ENCODE peak calls at places on chromosomes 3 and 15, in five cellular contexts. One of them, this sample, is unnamed.

GRCh38 chr3:157999246-157999645 is 107.0 kb downstream of the SHOX2 start:
- DNase-seq in stimulated activated CD4-positive, alpha-beta T cell treated with anti-CD3 and anti-CD28 coated beads, Interleukin-4, amount 100 ng/mL, for 24 hours: no peak
- DNase-seq in AG10803: no peak
- DNase-seq in uterus: no peak
- DNase-seq in astrocyte of the spinal cord: no peak
- DNase-seq in this sample: no peak

GRCh38 chr3:104952587-104952986 is 414.1 kb upstream of the ALCAM start:
- DNase-seq in stimulated activated CD4-positive, alpha-beta T cell treated with anti-CD3 and anti-CD28 coated beads, Interleukin-4, amount 100 ng/mL, for 24 hours: no peak
- DNase-seq in AG10803: peak
- DNase-seq in uterus: no peak
- DNase-seq in astrocyte of the spinal cord: peak
- DNase-seq in this sample: no peak

GRCh38 chr3:114874447-114874846 is 272.6 kb downstream of the ZBTB20 start:
- DNase-seq in stimulated activated CD4-positive, alpha-beta T cell treated with anti-CD3 and anti-CD28 coated beads, Interleukin-4, amount 100 ng/mL, for 24 hours: no peak
- DNase-seq in AG10803: no peak
- DNase-seq in uterus: no peak
- DNase-seq in astrocyte of the spinal cord: no peak
- DNase-seq in this sample: no peak

GRCh38 chr15:62503451-62503850 is 338.4 kb upstream of the C2CD4B start:
- DNase-seq in stimulated activated CD4-positive, alpha-beta T cell treated with anti-CD3 and anti-CD28 coated beads, Interleukin-4, amount 100 ng/mL, for 24 hours: no peak
- DNase-seq in AG10803: peak
- DNase-seq in uterus: no peak
- DNase-seq in astrocyte of the spinal cord: peak
- DNase-seq in this sample: no peak

GRCh38 chr3:154085799-154086198 is 35.4 kb upstream of the ARHGEF26 start:
- DNase-seq in stimulated activated CD4-positive, alpha-beta T cell treated with anti-CD3 and anti-CD28 coated beads, Interleukin-4, amount 100 ng/mL, for 24 hours: no peak
- DNase-seq in AG10803: no peak
- DNase-seq in uterus: no peak
- DNase-seq in astrocyte of the spinal cord: no peak
- DNase-seq in this sample: no peak

GRCh38 chr3:47010050-47010712 is 30.7 kb downstream of the NBEAL2 start:
- DNase-seq in stimulated activated CD4-positive, alpha-beta T cell treated with anti-CD3 and anti-CD28 coated beads, Interleukin-4, amount 100 ng/mL, for 24 hours: no peak
- DNase-seq in AG10803: no peak
- DNase-seq in uterus: peak
- DNase-seq in astrocyte of the spinal cord: no peak
- DNase-seq in this sample: no peak

GRCh38 chr3:143644370-143645089 is 203.7 kb downstream of the SLC9A9 start:
- DNase-seq in stimulated activated CD4-positive, alpha-beta T cell treated with anti-CD3 and anti-CD28 coated beads, Interleukin-4, amount 100 ng/mL, for 24 hours: peak
- DNase-seq in AG10803: peak
- DNase-seq in uterus: no peak
- DNase-seq in astrocyte of the spinal cord: peak
- DNase-seq in this sample: peak

GRCh38 chr15:62658498-62658897 is 384.0 kb upstream of the TPM1 start:
- DNase-seq in stimulated activated CD4-positive, alpha-beta T cell treated with anti-CD3 and anti-CD28 coated beads, Interleukin-4, amount 100 ng/mL, for 24 hours: no peak
- DNase-seq in AG10803: no peak
- DNase-seq in uterus: no peak
- DNase-seq in astrocyte of the spinal cord: no peak
- DNase-seq in this sample: no peak

GRCh38 chr3:122362026-122362425 is 21.0 kb downstream of the MIX23 start:
- DNase-seq in stimulated activated CD4-positive, alpha-beta T cell treated with anti-CD3 and anti-CD28 coated beads, Interleukin-4, amount 100 ng/mL, for 24 hours: no peak
- DNase-seq in AG10803: no peak
- DNase-seq in uterus: no peak
- DNase-seq in astrocyte of the spinal cord: no peak
- DNase-seq in this sample: no peak

GRCh38 chr3:113557374-113557773 is 25.0 kb downstream of the SIDT1 start:
- DNase-seq in stimulated activated CD4-positive, alpha-beta T cell treated with anti-CD3 and anti-CD28 coated beads, Interleukin-4, amount 100 ng/mL, for 24 hours: no peak
- DNase-seq in AG10803: peak
- DNase-seq in uterus: no peak
- DNase-seq in astrocyte of the spinal cord: peak
- DNase-seq in this sample: no peak

GRCh38 chr3:53073553-53074365 is 27.9 kb upstream of the SFMBT1 start:
- DNase-seq in stimulated activated CD4-positive, alpha-beta T cell treated with anti-CD3 and anti-CD28 coated beads, Interleukin-4, amount 100 ng/mL, for 24 hours: no peak
- DNase-seq in AG10803: no peak
- DNase-seq in uterus: no peak
- DNase-seq in astrocyte of the spinal cord: no peak
- DNase-seq in this sample: no peak

GRCh38 chr3:15860014-15860934 is 62.5 kb upstream of the ANKRD28 start:
- DNase-seq in stimulated activated CD4-positive, alpha-beta T cell treated with anti-CD3 and anti-CD28 coated beads, Interleukin-4, amount 100 ng/mL, for 24 hours: peak
- DNase-seq in AG10803: peak
- DNase-seq in uterus: peak
- DNase-seq in astrocyte of the spinal cord: peak
- DNase-seq in this sample: peak

GRCh38 chr3:126907557-126907956 is 75.4 kb upstream of the PLXNA1 start:
- DNase-seq in stimulated activated CD4-positive, alpha-beta T cell treated with anti-CD3 and anti-CD28 coated beads, Interleukin-4, amount 100 ng/mL, for 24 hours: no peak
- DNase-seq in AG10803: peak
- DNase-seq in uterus: no peak
- DNase-seq in astrocyte of the spinal cord: no peak
- DNase-seq in this sample: no peak

GRCh38 chr15:69476704-69477473 is 24.3 kb downstream of the RPLP1 start:
- DNase-seq in stimulated activated CD4-positive, alpha-beta T cell treated with anti-CD3 and anti-CD28 coated beads, Interleukin-4, amount 100 ng/mL, for 24 hours: no peak
- DNase-seq in AG10803: no peak
- DNase-seq in uterus: no peak
- DNase-seq in astrocyte of the spinal cord: no peak
- DNase-seq in this sample: no peak

GRCh38 chr3:152436707-152437615 is 168.2 kb downstream of the MBNL1 start:
- DNase-seq in stimulated activated CD4-positive, alpha-beta T cell treated with anti-CD3 and anti-CD28 coated beads, Interleukin-4, amount 100 ng/mL, for 24 hours: no peak
- DNase-seq in AG10803: peak
- DNase-seq in uterus: no peak
- DNase-seq in astrocyte of the spinal cord: no peak
- DNase-seq in this sample: no peak

GRCh38 chr3:115790759-115791158 is 167.4 kb downstream of the GAP43 start:
- DNase-seq in stimulated activated CD4-positive, alpha-beta T cell treated with anti-CD3 and anti-CD28 coated beads, Interleukin-4, amount 100 ng/mL, for 24 hours: peak
- DNase-seq in AG10803: peak
- DNase-seq in uterus: no peak
- DNase-seq in astrocyte of the spinal cord: peak
- DNase-seq in this sample: peak

GRCh38 chr3:42043116-42043796 is 47.9 kb upstream of the TRAK1 start:
- DNase-seq in stimulated activated CD4-positive, alpha-beta T cell treated with anti-CD3 and anti-CD28 coated beads, Interleukin-4, amount 100 ng/mL, for 24 hours: no peak
- DNase-seq in AG10803: peak
- DNase-seq in uterus: no peak
- DNase-seq in astrocyte of the spinal cord: peak
- DNase-seq in this sample: no peak

GRCh38 chr3:65406470-65406869 is 632.2 kb downstream of the MAGI1 start:
- DNase-seq in stimulated activated CD4-positive, alpha-beta T cell treated with anti-CD3 and anti-CD28 coated beads, Interleukin-4, amount 100 ng/mL, for 24 hours: no peak
- DNase-seq in AG10803: peak
- DNase-seq in uterus: no peak
- DNase-seq in astrocyte of the spinal cord: no peak
- DNase-seq in this sample: no peak

GRCh38 chr3:37853691-37854413 is 7.8 kb upstream of the CTDSPL start:
- DNase-seq in stimulated activated CD4-positive, alpha-beta T cell treated with anti-CD3 and anti-CD28 coated beads, Interleukin-4, amount 100 ng/mL, for 24 hours: no peak
- DNase-seq in AG10803: no peak
- DNase-seq in uterus: no peak
- DNase-seq in astrocyte of the spinal cord: no peak
- DNase-seq in this sample: no peak

GRCh38 chr3:168165390-168166269 is 69.9 kb upstream of the GOLIM4 start:
- DNase-seq in stimulated activated CD4-positive, alpha-beta T cell treated with anti-CD3 and anti-CD28 coated beads, Interleukin-4, amount 100 ng/mL, for 24 hours: peak
- DNase-seq in AG10803: peak
- DNase-seq in uterus: peak
- DNase-seq in astrocyte of the spinal cord: peak
- DNase-seq in this sample: no peak

GRCh38 chr3:194137314-194138097 is 1.6 kb downstream of the HES1 start:
- DNase-seq in stimulated activated CD4-positive, alpha-beta T cell treated with anti-CD3 and anti-CD28 coated beads, Interleukin-4, amount 100 ng/mL, for 24 hours: peak
- DNase-seq in AG10803: peak
- DNase-seq in uterus: peak
- DNase-seq in astrocyte of the spinal cord: peak
- DNase-seq in this sample: peak

GRCh38 chr3:100609963-100610362 is 562 bp downstream of the ADGRG7 start:
- DNase-seq in stimulated activated CD4-positive, alpha-beta T cell treated with anti-CD3 and anti-CD28 coated beads, Interleukin-4, amount 100 ng/mL, for 24 hours: no peak
- DNase-seq in AG10803: no peak
- DNase-seq in uterus: no peak
- DNase-seq in astrocyte of the spinal cord: no peak
- DNase-seq in this sample: no peak

GRCh38 chr3:38574411-38575278 is 74.8 kb downstream of the SCN5A start:
- DNase-seq in stimulated activated CD4-positive, alpha-beta T cell treated with anti-CD3 and anti-CD28 coated beads, Interleukin-4, amount 100 ng/mL, for 24 hours: peak
- DNase-seq in AG10803: no peak
- DNase-seq in uterus: no peak
- DNase-seq in astrocyte of the spinal cord: no peak
- DNase-seq in this sample: no peak

GRCh38 chr15:58463815-58464697 is 32.3 kb downstream of the LIPC start:
- DNase-seq in stimulated activated CD4-positive, alpha-beta T cell treated with anti-CD3 and anti-CD28 coated beads, Interleukin-4, amount 100 ng/mL, for 24 hours: no peak
- DNase-seq in AG10803: no peak
- DNase-seq in uterus: no peak
- DNase-seq in astrocyte of the spinal cord: no peak
- DNase-seq in this sample: no peak

GRCh38 chr3:141294848-141295247 is 63.2 kb downstream of the PXYLP1 start:
- DNase-seq in stimulated activated CD4-positive, alpha-beta T cell treated with anti-CD3 and anti-CD28 coated beads, Interleukin-4, amount 100 ng/mL, for 24 hours: no peak
- DNase-seq in AG10803: peak
- DNase-seq in uterus: no peak
- DNase-seq in astrocyte of the spinal cord: peak
- DNase-seq in this sample: no peak

GRCh38 chr3:54698059-54698458 is 229.8 kb downstream of the LRTM1 start:
- DNase-seq in stimulated activated CD4-positive, alpha-beta T cell treated with anti-CD3 and anti-CD28 coated beads, Interleukin-4, amount 100 ng/mL, for 24 hours: no peak
- DNase-seq in AG10803: no peak
- DNase-seq in uterus: no peak
- DNase-seq in astrocyte of the spinal cord: no peak
- DNase-seq in this sample: no peak

GRCh38 chr3:55622733-55623132 is 135.6 kb upstream of the WNT5A start:
- DNase-seq in stimulated activated CD4-positive, alpha-beta T cell treated with anti-CD3 and anti-CD28 coated beads, Interleukin-4, amount 100 ng/mL, for 24 hours: no peak
- DNase-seq in AG10803: peak
- DNase-seq in uterus: no peak
- DNase-seq in astrocyte of the spinal cord: no peak
- DNase-seq in this sample: no peak

GRCh38 chr15:29570931-29571727 is 251.1 kb downstream of the TJP1 start:
- DNase-seq in stimulated activated CD4-positive, alpha-beta T cell treated with anti-CD3 and anti-CD28 coated beads, Interleukin-4, amount 100 ng/mL, for 24 hours: no peak
- DNase-seq in AG10803: no peak
- DNase-seq in uterus: no peak
- DNase-seq in astrocyte of the spinal cord: no peak
- DNase-seq in this sample: peak

This sample was measured in T-helper 2 cell treated with Interferon-gamma antibody and Interleukin-4, amounts not matched to agents 5 μg/mL and 100 μg/mL, for 36 hours.